ENCODE peak calls at places on chromosomes 5 and 9, in nine cellular contexts. One of them, this sample, is unnamed.

GRCh38 chr9:101275671-101276250 is 109.0 kb downstream of the BAAT start:
- DNase-seq in naive thymus-derived CD8-positive, alpha-beta T cell: no peak
- DNase-seq in activated gamma-delta T cell treated with anti-CD3 and anti-CD28 coated beads, Interleukin-2, amount 50 U/mL, for 16 hours: no peak
- DNase-seq in non-pigmented ciliary epithelial cell: no peak
- DNase-seq in kidney epithelial cell: no peak
- DNase-seq in WERI-Rb-1: no peak
- DNase-seq in AG20443: no peak
- DNase-seq in left kidney: no peak
- DNase-seq in stimulated activated CD4-positive, alpha-beta T cell treated with anti-CD3 and anti-CD28 coated beads, Interleukin-12 subunit alpha, Interleukin-12 subunit beta, amount 100 ng/mL, for 24 hours: no peak
- DNase-seq in this sample: no peak

GRCh38 chr9:94533155-94533554 is 21.7 kb upstream of the PCAT7 start:
- DNase-seq in naive thymus-derived CD8-positive, alpha-beta T cell: no peak
- DNase-seq in activated gamma-delta T cell treated with anti-CD3 and anti-CD28 coated beads, Interleukin-2, amount 50 U/mL, for 16 hours: no peak
- DNase-seq in non-pigmented ciliary epithelial cell: no peak
- DNase-seq in kidney epithelial cell: no peak
- DNase-seq in WERI-Rb-1: no peak
- DNase-seq in AG20443: no peak
- DNase-seq in left kidney: peak; percentile 72
- DNase-seq in stimulated activated CD4-positive, alpha-beta T cell treated with anti-CD3 and anti-CD28 coated beads, Interleukin-12 subunit alpha, Interleukin-12 subunit beta, amount 100 ng/mL, for 24 hours: no peak
- DNase-seq in this sample: no peak

GRCh38 chr5:96943829-96944228 is 7.9 kb downstream of the LNPEP start:
- DNase-seq in naive thymus-derived CD8-positive, alpha-beta T cell: no peak
- DNase-seq in activated gamma-delta T cell treated with anti-CD3 and anti-CD28 coated beads, Interleukin-2, amount 50 U/mL, for 16 hours: no peak
- DNase-seq in non-pigmented ciliary epithelial cell: no peak
- DNase-seq in kidney epithelial cell: no peak
- DNase-seq in WERI-Rb-1: no peak
- DNase-seq in AG20443: peak; percentile 10
- DNase-seq in left kidney: no peak
- DNase-seq in stimulated activated CD4-positive, alpha-beta T cell treated with anti-CD3 and anti-CD28 coated beads, Interleukin-12 subunit alpha, Interleukin-12 subunit beta, amount 100 ng/mL, for 24 hours: no peak
- DNase-seq in this sample: no peak

GRCh38 chr9:95132406-95133350 is 184.8 kb downstream of the FANCC start:
- DNase-seq in naive thymus-derived CD8-positive, alpha-beta T cell: no peak
- DNase-seq in activated gamma-delta T cell treated with anti-CD3 and anti-CD28 coated beads, Interleukin-2, amount 50 U/mL, for 16 hours: no peak
- DNase-seq in non-pigmented ciliary epithelial cell: no peak
- DNase-seq in kidney epithelial cell: no peak
- DNase-seq in WERI-Rb-1: peak; percentile 65
- DNase-seq in AG20443: no peak
- DNase-seq in left kidney: peak; percentile 58
- DNase-seq in stimulated activated CD4-positive, alpha-beta T cell treated with anti-CD3 and anti-CD28 coated beads, Interleukin-12 subunit alpha, Interleukin-12 subunit beta, amount 100 ng/mL, for 24 hours: no peak
- DNase-seq in this sample: peak; percentile 25

GRCh38 chr9:33166263-33167083 is 663 bp downstream of the B4GALT1 start:
- DNase-seq in naive thymus-derived CD8-positive, alpha-beta T cell: peak; percentile 22
- DNase-seq in activated gamma-delta T cell treated with anti-CD3 and anti-CD28 coated beads, Interleukin-2, amount 50 U/mL, for 16 hours: no peak
- DNase-seq in non-pigmented ciliary epithelial cell: no peak
- DNase-seq in kidney epithelial cell: no peak
- DNase-seq in WERI-Rb-1: peak; percentile 19
- DNase-seq in AG20443: peak; percentile 68
- DNase-seq in left kidney: no peak
- DNase-seq in stimulated activated CD4-positive, alpha-beta T cell treated with anti-CD3 and anti-CD28 coated beads, Interleukin-12 subunit alpha, Interleukin-12 subunit beta, amount 100 ng/mL, for 24 hours: no peak
- DNase-seq in this sample: peak; percentile 34

GRCh38 chr9:89610391-89610925 is 5.6 kb downstream of the GADD45G start:
- DNase-seq in naive thymus-derived CD8-positive, alpha-beta T cell: no peak
- DNase-seq in activated gamma-delta T cell treated with anti-CD3 and anti-CD28 coated beads, Interleukin-2, amount 50 U/mL, for 16 hours: no peak
- DNase-seq in non-pigmented ciliary epithelial cell: no peak
- DNase-seq in kidney epithelial cell: no peak
- DNase-seq in WERI-Rb-1: no peak
- DNase-seq in AG20443: no peak
- DNase-seq in left kidney: no peak
- DNase-seq in stimulated activated CD4-positive, alpha-beta T cell treated with anti-CD3 and anti-CD28 coated beads, Interleukin-12 subunit alpha, Interleukin-12 subunit beta, amount 100 ng/mL, for 24 hours: no peak
- DNase-seq in this sample: no peak

GRCh38 chr5:128403350-128403749 is 134.7 kb downstream of the FBN2 start:
- DNase-seq in naive thymus-derived CD8-positive, alpha-beta T cell: no peak
- DNase-seq in activated gamma-delta T cell treated with anti-CD3 and anti-CD28 coated beads, Interleukin-2, amount 50 U/mL, for 16 hours: no peak
- DNase-seq in non-pigmented ciliary epithelial cell: no peak
- DNase-seq in kidney epithelial cell: no peak
- DNase-seq in WERI-Rb-1: no peak
- DNase-seq in AG20443: no peak
- DNase-seq in left kidney: no peak
- DNase-seq in stimulated activated CD4-positive, alpha-beta T cell treated with anti-CD3 and anti-CD28 coated beads, Interleukin-12 subunit alpha, Interleukin-12 subunit beta, amount 100 ng/mL, for 24 hours: no peak
- DNase-seq in this sample: no peak

GRCh38 chr5:142692280-142692775 is 6.4 kb upstream of the FGF1 start:
- DNase-seq in naive thymus-derived CD8-positive, alpha-beta T cell: no peak
- DNase-seq in activated gamma-delta T cell treated with anti-CD3 and anti-CD28 coated beads, Interleukin-2, amount 50 U/mL, for 16 hours: no peak
- DNase-seq in non-pigmented ciliary epithelial cell: no peak
- DNase-seq in kidney epithelial cell: no peak
- DNase-seq in WERI-Rb-1: no peak
- DNase-seq in AG20443: no peak
- DNase-seq in left kidney: no peak
- DNase-seq in stimulated activated CD4-positive, alpha-beta T cell treated with anti-CD3 and anti-CD28 coated beads, Interleukin-12 subunit alpha, Interleukin-12 subunit beta, amount 100 ng/mL, for 24 hours: no peak
- DNase-seq in this sample: no peak

GRCh38 chr5:150574818-150575537 is 65.5 kb upstream of the SYNPO start:
- DNase-seq in naive thymus-derived CD8-positive, alpha-beta T cell: no peak
- DNase-seq in activated gamma-delta T cell treated with anti-CD3 and anti-CD28 coated beads, Interleukin-2, amount 50 U/mL, for 16 hours: no peak
- DNase-seq in non-pigmented ciliary epithelial cell: no peak
- DNase-seq in kidney epithelial cell: no peak
- DNase-seq in WERI-Rb-1: no peak
- DNase-seq in AG20443: no peak
- DNase-seq in left kidney: no peak
- DNase-seq in stimulated activated CD4-positive, alpha-beta T cell treated with anti-CD3 and anti-CD28 coated beads, Interleukin-12 subunit alpha, Interleukin-12 subunit beta, amount 100 ng/mL, for 24 hours: no peak
- DNase-seq in this sample: peak; percentile 41

GRCh38 chr5:40568548-40568947 is 111.2 kb upstream of the PTGER4 start:
- DNase-seq in naive thymus-derived CD8-positive, alpha-beta T cell: no peak
- DNase-seq in activated gamma-delta T cell treated with anti-CD3 and anti-CD28 coated beads, Interleukin-2, amount 50 U/mL, for 16 hours: no peak
- DNase-seq in non-pigmented ciliary epithelial cell: no peak
- DNase-seq in kidney epithelial cell: no peak
- DNase-seq in WERI-Rb-1: no peak
- DNase-seq in AG20443: no peak
- DNase-seq in left kidney: no peak
- DNase-seq in stimulated activated CD4-positive, alpha-beta T cell treated with anti-CD3 and anti-CD28 coated beads, Interleukin-12 subunit alpha, Interleukin-12 subunit beta, amount 100 ng/mL, for 24 hours: no peak
- DNase-seq in this sample: no peak

GRCh38 chr5:127508644-127509373 is 8.6 kb upstream of the PRRC1 start:
- DNase-seq in naive thymus-derived CD8-positive, alpha-beta T cell: no peak
- DNase-seq in activated gamma-delta T cell treated with anti-CD3 and anti-CD28 coated beads, Interleukin-2, amount 50 U/mL, for 16 hours: no peak
- DNase-seq in non-pigmented ciliary epithelial cell: no peak
- DNase-seq in kidney epithelial cell: no peak
- DNase-seq in WERI-Rb-1: no peak
- DNase-seq in AG20443: no peak
- DNase-seq in left kidney: no peak
- DNase-seq in stimulated activated CD4-positive, alpha-beta T cell treated with anti-CD3 and anti-CD28 coated beads, Interleukin-12 subunit alpha, Interleukin-12 subunit beta, amount 100 ng/mL, for 24 hours: no peak
- DNase-seq in this sample: no peak

GRCh38 chr5:86664173-86664572 is 46.4 kb downstream of the COX7C start:
- DNase-seq in naive thymus-derived CD8-positive, alpha-beta T cell: no peak
- DNase-seq in activated gamma-delta T cell treated with anti-CD3 and anti-CD28 coated beads, Interleukin-2, amount 50 U/mL, for 16 hours: no peak
- DNase-seq in non-pigmented ciliary epithelial cell: no peak
- DNase-seq in kidney epithelial cell: no peak
- DNase-seq in WERI-Rb-1: no peak
- DNase-seq in AG20443: no peak
- DNase-seq in left kidney: no peak
- DNase-seq in stimulated activated CD4-positive, alpha-beta T cell treated with anti-CD3 and anti-CD28 coated beads, Interleukin-12 subunit alpha, Interleukin-12 subunit beta, amount 100 ng/mL, for 24 hours: no peak
- DNase-seq in this sample: no peak

GRCh38 chr9:114266969-114267368 is 55.9 kb upstream of the ORM1 start:
- DNase-seq in naive thymus-derived CD8-positive, alpha-beta T cell: no peak
- DNase-seq in activated gamma-delta T cell treated with anti-CD3 and anti-CD28 coated beads, Interleukin-2, amount 50 U/mL, for 16 hours: no peak
- DNase-seq in non-pigmented ciliary epithelial cell: no peak
- DNase-seq in kidney epithelial cell: no peak
- DNase-seq in WERI-Rb-1: no peak
- DNase-seq in AG20443: peak; percentile 78
- DNase-seq in left kidney: no peak
- DNase-seq in stimulated activated CD4-positive, alpha-beta T cell treated with anti-CD3 and anti-CD28 coated beads, Interleukin-12 subunit alpha, Interleukin-12 subunit beta, amount 100 ng/mL, for 24 hours: no peak
- DNase-seq in this sample: peak; percentile 30

GRCh38 chr9:693460-694390 is 147.8 kb upstream of the DMRT1 start:
- DNase-seq in naive thymus-derived CD8-positive, alpha-beta T cell: no peak
- DNase-seq in activated gamma-delta T cell treated with anti-CD3 and anti-CD28 coated beads, Interleukin-2, amount 50 U/mL, for 16 hours: no peak
- DNase-seq in non-pigmented ciliary epithelial cell: no peak
- DNase-seq in kidney epithelial cell: no peak
- DNase-seq in WERI-Rb-1: no peak
- DNase-seq in AG20443: peak; percentile 69
- DNase-seq in left kidney: peak; percentile 72
- DNase-seq in stimulated activated CD4-positive, alpha-beta T cell treated with anti-CD3 and anti-CD28 coated beads, Interleukin-12 subunit alpha, Interleukin-12 subunit beta, amount 100 ng/mL, for 24 hours: no peak
- DNase-seq in this sample: peak; percentile 81

GRCh38 chr5:167970002-167970401 is 321.4 kb upstream of the WWC1 start:
- DNase-seq in naive thymus-derived CD8-positive, alpha-beta T cell: no peak
- DNase-seq in activated gamma-delta T cell treated with anti-CD3 and anti-CD28 coated beads, Interleukin-2, amount 50 U/mL, for 16 hours: no peak
- DNase-seq in non-pigmented ciliary epithelial cell: no peak
- DNase-seq in kidney epithelial cell: no peak
- DNase-seq in WERI-Rb-1: no peak
- DNase-seq in AG20443: peak; percentile 70
- DNase-seq in left kidney: no peak
- DNase-seq in stimulated activated CD4-positive, alpha-beta T cell treated with anti-CD3 and anti-CD28 coated beads, Interleukin-12 subunit alpha, Interleukin-12 subunit beta, amount 100 ng/mL, for 24 hours: no peak
- DNase-seq in this sample: peak; percentile 14

GRCh38 chr5:10194083-10194482 is 55.6 kb downstream of the ATPSCKMT start:
- DNase-seq in naive thymus-derived CD8-positive, alpha-beta T cell: no peak
- DNase-seq in activated gamma-delta T cell treated with anti-CD3 and anti-CD28 coated beads, Interleukin-2, amount 50 U/mL, for 16 hours: no peak
- DNase-seq in non-pigmented ciliary epithelial cell: no peak
- DNase-seq in kidney epithelial cell: no peak
- DNase-seq in WERI-Rb-1: no peak
- DNase-seq in AG20443: no peak
- DNase-seq in left kidney: no peak
- DNase-seq in stimulated activated CD4-positive, alpha-beta T cell treated with anti-CD3 and anti-CD28 coated beads, Interleukin-12 subunit alpha, Interleukin-12 subunit beta, amount 100 ng/mL, for 24 hours: no peak
- DNase-seq in this sample: no peak

GRCh38 chr9:122180633-122181032 is 20.9 kb downstream of the MORN5 start:
- DNase-seq in naive thymus-derived CD8-positive, alpha-beta T cell: no peak
- DNase-seq in activated gamma-delta T cell treated with anti-CD3 and anti-CD28 coated beads, Interleukin-2, amount 50 U/mL, for 16 hours: no peak
- DNase-seq in non-pigmented ciliary epithelial cell: peak; percentile 64
- DNase-seq in kidney epithelial cell: peak; percentile 80
- DNase-seq in WERI-Rb-1: no peak
- DNase-seq in AG20443: peak; percentile 76
- DNase-seq in left kidney: peak; percentile 11
- DNase-seq in stimulated activated CD4-positive, alpha-beta T cell treated with anti-CD3 and anti-CD28 coated beads, Interleukin-12 subunit alpha, Interleukin-12 subunit beta, amount 100 ng/mL, for 24 hours: no peak
- DNase-seq in this sample: peak; percentile 88

GRCh38 chr5:177483042-177483441 is 9.6 kb upstream of the DBN1 start:
- DNase-seq in naive thymus-derived CD8-positive, alpha-beta T cell: no peak
- DNase-seq in activated gamma-delta T cell treated with anti-CD3 and anti-CD28 coated beads, Interleukin-2, amount 50 U/mL, for 16 hours: no peak
- DNase-seq in non-pigmented ciliary epithelial cell: no peak
- DNase-seq in kidney epithelial cell: no peak
- DNase-seq in WERI-Rb-1: no peak
- DNase-seq in AG20443: no peak
- DNase-seq in left kidney: no peak
- DNase-seq in stimulated activated CD4-positive, alpha-beta T cell treated with anti-CD3 and anti-CD28 coated beads, Interleukin-12 subunit alpha, Interleukin-12 subunit beta, amount 100 ng/mL, for 24 hours: no peak
- DNase-seq in this sample: no peak

GRCh38 chr9:93824386-93825294 is 130.5 kb downstream of the BARX1 start:
- DNase-seq in naive thymus-derived CD8-positive, alpha-beta T cell: no peak
- DNase-seq in activated gamma-delta T cell treated with anti-CD3 and anti-CD28 coated beads, Interleukin-2, amount 50 U/mL, for 16 hours: no peak
- DNase-seq in non-pigmented ciliary epithelial cell: no peak
- DNase-seq in kidney epithelial cell: no peak
- DNase-seq in WERI-Rb-1: peak; percentile 6
- DNase-seq in AG20443: peak; percentile 8
- DNase-seq in left kidney: no peak
- DNase-seq in stimulated activated CD4-positive, alpha-beta T cell treated with anti-CD3 and anti-CD28 coated beads, Interleukin-12 subunit alpha, Interleukin-12 subunit beta, amount 100 ng/mL, for 24 hours: no peak
- DNase-seq in this sample: no peak

GRCh38 chr5:144436007-144436406 is 265.3 kb downstream of the KCTD16 start:
- DNase-seq in naive thymus-derived CD8-positive, alpha-beta T cell: no peak
- DNase-seq in activated gamma-delta T cell treated with anti-CD3 and anti-CD28 coated beads, Interleukin-2, amount 50 U/mL, for 16 hours: no peak
- DNase-seq in non-pigmented ciliary epithelial cell: no peak
- DNase-seq in kidney epithelial cell: no peak
- DNase-seq in WERI-Rb-1: peak; percentile 12
- DNase-seq in AG20443: no peak
- DNase-seq in left kidney: no peak
- DNase-seq in stimulated activated CD4-positive, alpha-beta T cell treated with anti-CD3 and anti-CD28 coated beads, Interleukin-12 subunit alpha, Interleukin-12 subunit beta, amount 100 ng/mL, for 24 hours: no peak
- DNase-seq in this sample: no peak

GRCh38 chr9:115883467-115884329 is 269.9 kb upstream of the PAPPA start:
- DNase-seq in naive thymus-derived CD8-positive, alpha-beta T cell: no peak
- DNase-seq in activated gamma-delta T cell treated with anti-CD3 and anti-CD28 coated beads, Interleukin-2, amount 50 U/mL, for 16 hours: no peak
- DNase-seq in non-pigmented ciliary epithelial cell: no peak
- DNase-seq in kidney epithelial cell: peak; percentile 25
- DNase-seq in WERI-Rb-1: peak; percentile 72
- DNase-seq in AG20443: peak; percentile 60
- DNase-seq in left kidney: peak; percentile 69
- DNase-seq in stimulated activated CD4-positive, alpha-beta T cell treated with anti-CD3 and anti-CD28 coated beads, Interleukin-12 subunit alpha, Interleukin-12 subunit beta, amount 100 ng/mL, for 24 hours: no peak
- DNase-seq in this sample: peak; percentile 63

GRCh38 chr9:137252555-137253506 is 1.7 kb downstream of the STPG3 start:
- DNase-seq in naive thymus-derived CD8-positive, alpha-beta T cell: no peak
- DNase-seq in activated gamma-delta T cell treated with anti-CD3 and anti-CD28 coated beads, Interleukin-2, amount 50 U/mL, for 16 hours: no peak
- DNase-seq in non-pigmented ciliary epithelial cell: no peak
- DNase-seq in kidney epithelial cell: no peak
- DNase-seq in WERI-Rb-1: peak; percentile 55
- DNase-seq in AG20443: no peak
- DNase-seq in left kidney: peak; percentile 62
- DNase-seq in stimulated activated CD4-positive, alpha-beta T cell treated with anti-CD3 and anti-CD28 coated beads, Interleukin-12 subunit alpha, Interleukin-12 subunit beta, amount 100 ng/mL, for 24 hours: no peak
- DNase-seq in this sample: no peak

GRCh38 chr5:1182633-1183423 is 18.6 kb upstream of the SLC6A19 start:
- DNase-seq in naive thymus-derived CD8-positive, alpha-beta T cell: no peak
- DNase-seq in activated gamma-delta T cell treated with anti-CD3 and anti-CD28 coated beads, Interleukin-2, amount 50 U/mL, for 16 hours: no peak
- DNase-seq in non-pigmented ciliary epithelial cell: no peak
- DNase-seq in kidney epithelial cell: no peak
- DNase-seq in WERI-Rb-1: no peak
- DNase-seq in AG20443: no peak
- DNase-seq in left kidney: peak; percentile 63
- DNase-seq in stimulated activated CD4-positive, alpha-beta T cell treated with anti-CD3 and anti-CD28 coated beads, Interleukin-12 subunit alpha, Interleukin-12 subunit beta, amount 100 ng/mL, for 24 hours: no peak
- DNase-seq in this sample: no peak

GRCh38 chr5:135063056-135063445 is 29.0 kb upstream of the PITX1 start:
- DNase-seq in naive thymus-derived CD8-positive, alpha-beta T cell: no peak
- DNase-seq in activated gamma-delta T cell treated with anti-CD3 and anti-CD28 coated beads, Interleukin-2, amount 50 U/mL, for 16 hours: no peak
- DNase-seq in non-pigmented ciliary epithelial cell: no peak
- DNase-seq in kidney epithelial cell: no peak
- DNase-seq in WERI-Rb-1: no peak
- DNase-seq in AG20443: no peak
- DNase-seq in left kidney: no peak
- DNase-seq in stimulated activated CD4-positive, alpha-beta T cell treated with anti-CD3 and anti-CD28 coated beads, Interleukin-12 subunit alpha, Interleukin-12 subunit beta, amount 100 ng/mL, for 24 hours: no peak
- DNase-seq in this sample: no peak

GRCh38 chr5:137808503-137809135 is 54.5 kb upstream of the HNRNPA0 start:
- DNase-seq in naive thymus-derived CD8-positive, alpha-beta T cell: no peak
- DNase-seq in activated gamma-delta T cell treated with anti-CD3 and anti-CD28 coated beads, Interleukin-2, amount 50 U/mL, for 16 hours: no peak
- DNase-seq in non-pigmented ciliary epithelial cell: no peak
- DNase-seq in kidney epithelial cell: no peak
- DNase-seq in WERI-Rb-1: no peak
- DNase-seq in AG20443: no peak
- DNase-seq in left kidney: no peak
- DNase-seq in stimulated activated CD4-positive, alpha-beta T cell treated with anti-CD3 and anti-CD28 coated beads, Interleukin-12 subunit alpha, Interleukin-12 subunit beta, amount 100 ng/mL, for 24 hours: no peak
- DNase-seq in this sample: peak; percentile 19

GRCh38 chr5:50749181-50749580 is 82.7 kb downstream of the PARP8 start:
- DNase-seq in naive thymus-derived CD8-positive, alpha-beta T cell: no peak
- DNase-seq in activated gamma-delta T cell treated with anti-CD3 and anti-CD28 coated beads, Interleukin-2, amount 50 U/mL, for 16 hours: no peak
- DNase-seq in non-pigmented ciliary epithelial cell: no peak
- DNase-seq in kidney epithelial cell: no peak
- DNase-seq in WERI-Rb-1: no peak
- DNase-seq in AG20443: no peak
- DNase-seq in left kidney: no peak
- DNase-seq in stimulated activated CD4-positive, alpha-beta T cell treated with anti-CD3 and anti-CD28 coated beads, Interleukin-12 subunit alpha, Interleukin-12 subunit beta, amount 100 ng/mL, for 24 hours: no peak
- DNase-seq in this sample: no peak

GRCh38 chr5:126965487-126965886 is 64.9 kb downstream of the MARCHF3 start:
- DNase-seq in naive thymus-derived CD8-positive, alpha-beta T cell: no peak
- DNase-seq in activated gamma-delta T cell treated with anti-CD3 and anti-CD28 coated beads, Interleukin-2, amount 50 U/mL, for 16 hours: no peak
- DNase-seq in non-pigmented ciliary epithelial cell: no peak
- DNase-seq in kidney epithelial cell: no peak
- DNase-seq in WERI-Rb-1: no peak
- DNase-seq in AG20443: no peak
- DNase-seq in left kidney: no peak
- DNase-seq in stimulated activated CD4-positive, alpha-beta T cell treated with anti-CD3 and anti-CD28 coated beads, Interleukin-12 subunit alpha, Interleukin-12 subunit beta, amount 100 ng/mL, for 24 hours: no peak
- DNase-seq in this sample: peak; percentile 23

This sample was measured in iris pigment epithelial cell.